ENCODE peak calls at places on chromosomes 11 and 22, in five cellular contexts. K is fibroblast of villous mesenchyme; O is ELR; R is stimulated activated CD4-positive, alpha-beta T cell treated with anti-CD3 and anti-CD28 coated beads, Interleukin-4, amount 100 ng/mL, for 48 hours; A is GM03348. B is an unnamed sample.

GRCh38 chr11:111733655-111734088 is 32.5 kb downstream of the PPP2R1B start:
- DNase-seq in A (peak), K (no peak), R (no peak), O (no peak), B (peak)

GRCh38 chr11:119085523-119085878 is 820 bp downstream of the HMBS start:
- DNase-seq in R (no peak), K (peak), O (peak), A (peak), B (no peak)

GRCh38 chr22:22820076-22820475 is 67.5 kb upstream of the IGLL5 start:
- DNase-seq in R (no peak), A (no peak), O (no peak), K (no peak), B (no peak)

GRCh38 chr22:48323746-48324145 is 1503.9 kb downstream of the BRD1 start:
- DNase-seq in O (no peak), A (no peak), K (no peak), R (no peak), B (no peak)

GRCh38 chr11:13343931-13344717 is 66.5 kb downstream of the BMAL1 start:
- DNase-seq in O (peak), K (peak), R (peak), A (peak), B (peak)

GRCh38 chr22:17672417-17672991 is 33.9 kb downstream of the BCL2L13 start:
- DNase-seq in R (no peak), O (no peak), K (peak), A (no peak), B (no peak)

GRCh38 chr11:81197396-81197795 is 1536.3 kb downstream of the FAM181B start:
- DNase-seq in O (no peak), A (no peak), R (no peak), K (no peak), B (no peak)

GRCh38 chr22:45502215-45503070 is at the start of gene FBLN1:
- DNase-seq in R (no peak), O (peak), K (peak), A (peak), B (no peak)

GRCh38 chr11:48013269-48013901 is 33.0 kb downstream of the PTPRJ start:
- DNase-seq in R (no peak), K (no peak), A (peak), O (peak), B (peak)

GRCh38 chr11:104934594-104934993 is 33.8 kb downstream of the CASP4 start:
- DNase-seq in K (no peak), O (no peak), A (no peak), R (no peak), B (no peak)

GRCh38 chr11:9003573-9004309 is at the start of gene NRIP3:
- DNase-seq in O (peak), A (peak), K (peak), R (peak), B (peak)

GRCh38 chr22:45531441-45531840 is 28.8 kb downstream of the FBLN1 start:
- DNase-seq in O (no peak), R (no peak), A (no peak), K (no peak), B (no peak)

GRCh38 chr22:25137577-25138525 is 61.8 kb upstream of the CRYBB3 start:
- DNase-seq in R (no peak), O (no peak), A (no peak), K (no peak), B (no peak)

GRCh38 chr11:96012086-96012824 is 88.3 kb upstream of the MTMR2 start:
- DNase-seq in K (peak), R (peak), O (peak), A (peak), B (peak)

GRCh38 chr22:27627444-27627833 is 174.1 kb downstream of the MN1 start:
- DNase-seq in R (no peak), K (no peak), O (peak), A (no peak), B (no peak)

GRCh38 chr11:87466228-87466627 is 428.5 kb downstream of the TMEM135 start:
- DNase-seq in O (no peak), R (no peak), A (peak), K (peak), B (peak)

GRCh38 chr11:61140416-61140815 is 20.8 kb downstream of the VPS37C start:
- DNase-seq in R (no peak), O (no peak), A (no peak), K (no peak), B (no peak)

GRCh38 chr11:35144103-35144741 is 5.3 kb downstream of the CD44 start:
- DNase-seq in R (peak), O (peak), A (peak), K (peak), B (peak)

GRCh38 chr22:33776491-33776890 is 143.8 kb downstream of the LARGE1 start:
- DNase-seq in A (no peak), K (no peak), O (no peak), R (no peak), B (no peak)

GRCh38 chr11:24060125-24060524 is 436.7 kb upstream of the LUZP2 start:
- DNase-seq in O (no peak), K (no peak), A (no peak), R (no peak), B (no peak)

GRCh38 chr11:102468636-102469195 is 16.2 kb upstream of the TMEM123 start:
- DNase-seq in A (no peak), R (no peak), O (no peak), K (no peak), B (no peak)

GRCh38 chr11:100297516-100297915 is 389.6 kb upstream of the ARHGAP42 start:
- DNase-seq in R (no peak), K (no peak), O (no peak), A (no peak), B (no peak)

GRCh38 chr22:44885806-44886360 is 123.9 kb downstream of the PHF21B start:
- DNase-seq in O (no peak), K (no peak), R (no peak), A (no peak), B (no peak)

GRCh38 chr22:23912293-23912903 is 18.2 kb downstream of the MIF start:
- DNase-seq in O (no peak), K (no peak), R (no peak), A (no peak), B (no peak)

GRCh38 chr11:64970731-64971151 is 1.2 kb downstream of the MAJIN start:
- DNase-seq in A (no peak), R (peak), O (no peak), K (no peak), B (no peak)

GRCh38 chr11:117824571-117825537 is at the start of gene FXYD2:
- DNase-seq in K (peak), A (no peak), O (no peak), R (no peak), B (no peak)

GRCh38 chr11:49405743-49406142 is 197.3 kb upstream of the FOLH1 start:
- DNase-seq in O (no peak), K (no peak), A (no peak), R (no peak), B (no peak)

GRCh38 chr22:26648761-26649363 is 8.5 kb upstream of the MIAT start:
- DNase-seq in A (no peak), O (no peak), K (peak), R (no peak), B (peak)

GRCh38 chr11:126440276-126440675 is 84.8 kb downstream of the ST3GAL4 start:
- DNase-seq in K (no peak), O (no peak), A (no peak), R (no peak), B (no peak)

GRCh38 chr11:92827132-92827531 is 142.3 kb upstream of the MTNR1B start:
- DNase-seq in R (no peak), O (no peak), K (no peak), A (no peak), B (no peak)

GRCh38 chr11:850777-851762 is 8.4 kb downstream of the TSPAN4 start:
- DNase-seq in K (no peak), A (no peak), R (no peak), O (no peak), B (no peak)

GRCh38 chr11:129530154-129530895 is 154.7 kb downstream of the BARX2 start:
- DNase-seq in O (no peak), A (no peak), R (no peak), K (no peak), B (no peak)